ENCODE peak calls at places on chromosomes 16 and 17, in six cellular contexts. G is H9; U is stimulated activated CD8-positive, alpha-beta memory T cell treated with anti-CD3 and anti-CD28 coated beads, Interleukin-15, amount 100 ng/mL, for 4 hours; C is activated CD8-positive, alpha-beta memory T cell treated with anti-CD3 and anti-CD28 coated beads for 24 hours; J is A549; T is NCI-H2081. M is an unnamed sample.

GRCh38 chr16:85028638-85029412 is 1.2 kb downstream of the KIAA0513 start:
- DNase-seq in U (peak), J (no peak), G (no peak), C (peak), T (no peak), M (peak)

GRCh38 chr17:73228748-73229236 is 32.9 kb downstream of the CPSF4L start:
- DNase-seq in U (no peak), J (peak), T (peak), C (no peak), G (no peak), M (peak)

GRCh38 chr16:23987443-23987842 is 151.7 kb downstream of the PRKCB start:
- DNase-seq in U (no peak), J (no peak), T (no peak), G (no peak), C (no peak), M (no peak)

GRCh38 chr16:17359778-17360177 is 111.0 kb downstream of the XYLT1 start:
- DNase-seq in C (peak), T (no peak), U (no peak), J (no peak), G (no peak), M (no peak)

GRCh38 chr17:60333628-60334031 is 58.3 kb downstream of the USP32 start:
- DNase-seq in T (no peak), C (no peak), G (no peak), U (no peak), J (no peak), M (no peak)

GRCh38 chr17:28925912-28926365 is 23.1 kb upstream of the DHRS13 start:
- DNase-seq in U (no peak), T (no peak), J (no peak), C (no peak), G (no peak), M (peak)

GRCh38 chr17:17742133-17742621 is 60.9 kb downstream of the RAI1 start:
- DNase-seq in T (no peak), U (no peak), J (no peak), C (no peak), G (no peak), M (no peak)

GRCh38 chr17:27446569-27447301 is 9.5 kb upstream of the KSR1 start:
- DNase-seq in C (no peak), J (peak), G (no peak), T (no peak), U (no peak), M (no peak)

GRCh38 chr17:42853597-42853967 is 2.6 kb downstream of the AOC3 start:
- DNase-seq in J (no peak), U (no peak), C (no peak), G (no peak), T (no peak), M (no peak)

GRCh38 chr17:17506181-17506741 is 10.1 kb upstream of the RASD1 start:
- DNase-seq in J (no peak), C (no peak), G (no peak), T (no peak), U (no peak), M (no peak)

GRCh38 chr16:63315229-63315628 is 1279.0 kb upstream of the CDH8 start:
- DNase-seq in U (no peak), T (no peak), C (no peak), J (peak), G (no peak), M (peak)

GRCh38 chr16:31869511-31870201 is 4.0 kb upstream of the ZNF267 start:
- DNase-seq in C (no peak), J (no peak), G (peak), U (no peak), T (no peak), M (peak)

GRCh38 chr16:31202402-31203385 is at the start of gene PYCARD:
- DNase-seq in G (peak), C (peak), J (peak), T (no peak), U (no peak), M (peak)

GRCh38 chr16:19223235-19223847 is 55.3 kb downstream of the SYT17 start:
- DNase-seq in J (peak), C (no peak), G (peak), U (no peak), T (no peak), M (no peak)

GRCh38 chr17:48391460-48391859 is 38.6 kb downstream of the SKAP1 start:
- DNase-seq in J (no peak), G (no peak), T (no peak), C (no peak), U (no peak), M (no peak)

GRCh38 chr17:12625092-12625491 is 40.6 kb upstream of the MYOCD start:
- DNase-seq in U (no peak), G (peak), J (no peak), C (no peak), T (no peak), M (no peak)